ENCODE peak calls at places on chromosome 9, in seven cellular contexts. U, Y, W, H, O, Z and X are unnamed samples. For H3K27me3, the result is how much of the 10 kb centered on the place peaks cover.

GRCh38 chr9:21616082-21616778 is 134.1 kb upstream of the IFNE start:
- DNase-seq in Y (no peak), U (peak), H (no peak), Z (peak), O (peak), W (no peak), X (peak)

GRCh38 chr9:77807295-77807694 is 159.2 kb upstream of the GNA14 start:
- DNase-seq in H (no peak), O (peak), Z (no peak), W (no peak), U (peak), Y (no peak), X (peak)

GRCh38 chr9:7910426-7911015 is 110.9 kb upstream of the DMAC1 start:
- DNase-seq in O (no peak), H (no peak), Y (no peak), W (no peak), U (no peak), Z (peak), X (no peak)

GRCh38 chr9:131289301-131290038 is at the start of gene PLPP7:
- DNase-seq in O (no peak), H (no peak), Z (peak), W (peak), Y (no peak), U (peak), X (peak)

GRCh38 chr9:115135786-115136185 is 17.8 kb upstream of the TNC start:
- DNase-seq in H (no peak), O (peak), U (peak), W (no peak), Z (no peak), Y (no peak), X (peak)

GRCh38 chr9:117354252-117354847 is 60.5 kb downstream of the ASTN2 start:
- DNase-seq in Z (peak), Y (no peak), O (no peak), W (no peak), U (no peak), H (no peak), X (no peak)

GRCh38 chr9:36550135-36550534 is 22.6 kb upstream of the MELK start:
- DNase-seq in Y (no peak), H (no peak), O (no peak), Z (no peak), U (no peak), W (no peak), X (no peak)

GRCh38 chr9:128337972-128338371 is 2.4 kb upstream of the SLC27A4 start:
- DNase-seq in Z (no peak), W (no peak), H (no peak), O (no peak), U (no peak), Y (no peak), X (no peak)

GRCh38 chr9:99921875-99922710 is 15.6 kb downstream of the STX17 start:
- DNase-seq in W (no peak), O (no peak), H (no peak), U (no peak), Y (no peak), Z (peak), X (peak)

GRCh38 chr9:112654282-112654681 is 63.6 kb downstream of the INIP start:
- DNase-seq in Z (peak), U (no peak), O (no peak), H (no peak), W (peak), Y (peak), X (no peak)
- H3K4ac ChIP-seq in Z (no peak), U (no peak), O (no peak), H (no peak), W (no peak), Y (no peak), X (no peak)

GRCh38 chr9:68575821-68576220 is 35.1 kb upstream of the TMEM252 start:
- DNase-seq in Z (no peak), H (no peak), W (no peak), Y (no peak), U (no peak), O (no peak), X (no peak)
- H3K27me3 ChIP-seq in Z (under half), H (under half), W (under half), Y (under half), U (under half), O (under half), X (under half)

DNA sequence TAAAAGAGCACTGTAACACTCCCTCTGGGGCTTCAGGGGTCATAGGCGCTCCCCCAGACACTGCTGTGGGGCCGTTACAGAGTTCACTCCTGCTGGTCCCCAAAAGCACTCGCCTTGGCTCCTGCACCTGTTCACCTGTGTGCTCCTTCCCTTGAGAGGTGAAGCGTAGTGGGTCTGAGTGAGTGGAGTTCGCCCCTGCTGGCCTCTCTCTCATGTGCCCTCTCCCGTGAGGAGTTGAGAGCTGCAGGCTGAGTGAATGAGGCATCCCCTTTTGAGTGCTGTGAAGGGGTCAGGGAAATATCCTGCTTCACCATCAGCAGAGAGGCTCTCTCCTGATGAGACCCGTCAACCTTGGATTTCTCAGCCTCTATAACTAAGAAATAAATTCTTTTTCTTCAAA is 134.6 kb upstream of the TUT7 start:
- DNase-seq in O (no peak), H (no peak), Z (peak), W (peak), Y (no peak), U (no peak), X (no peak)
- H3K4ac ChIP-seq in O (no peak), H (no peak), Z (no peak), W (no peak), Y (no peak), U (peak), X (no peak)

GRCh38 chr9:124500796-124501611 is 6.2 kb downstream of the NR5A1 start:
- DNase-seq in O (no peak), U (no peak), Z (peak), H (no peak), Y (no peak), W (no peak), X (no peak)

GRCh38 chr9:124500028-124500795 is 7.0 kb downstream of the NR5A1 start:
- DNase-seq in W (no peak), O (peak), U (no peak), Y (no peak), Z (no peak), H (no peak), X (no peak)

GRCh38 chr9:124503713-124504529 is 3.3 kb downstream of the NR5A1 start:
- DNase-seq in H (no peak), Z (no peak), U (no peak), W (no peak), Y (no peak), O (no peak), X (peak)

GRCh38 chr9:124502711-124503702 is 4.2 kb downstream of the NR5A1 start:
- DNase-seq in Y (no peak), H (no peak), O (no peak), U (no peak), Z (peak), W (peak), X (no peak)

DNA sequence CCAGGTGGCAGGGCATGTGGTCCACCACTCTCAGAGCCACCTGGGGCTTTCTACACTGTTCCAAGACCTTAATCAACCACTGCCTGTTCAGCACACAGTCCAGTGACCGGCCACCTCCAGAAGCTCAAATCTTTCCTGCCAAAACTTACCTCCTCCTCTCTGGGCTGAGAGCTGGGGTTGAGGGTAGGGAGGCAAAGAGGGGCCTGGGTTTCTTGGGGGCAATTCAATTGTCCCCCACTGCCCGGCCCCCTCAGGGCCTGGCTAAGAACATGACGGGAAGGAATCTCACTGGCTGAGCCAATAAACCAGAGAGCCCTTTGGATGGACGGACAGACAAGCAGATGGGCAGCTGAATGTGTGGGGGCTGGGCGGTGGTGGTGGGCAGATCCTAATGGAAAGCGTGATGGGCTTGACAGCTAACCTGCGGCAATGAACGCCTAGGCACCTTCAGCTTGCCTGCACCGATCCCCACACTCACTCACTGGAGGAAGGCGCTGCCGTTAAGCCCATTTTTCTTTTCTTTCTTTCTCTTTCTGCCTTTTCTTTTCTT is 5.4 kb downstream of the NR5A1 start:
- DNase-seq in Y (no peak), W (no peak), O (no peak), H (no peak), Z (no peak), U (no peak), X (no peak)
- H3K27me3 ChIP-seq in Y (under half), W (under half), O (under half), H (half or more), Z (under half), U (half or more), X (half or more)